ENCODE peak calls at places on chromosome 13, in five cellular contexts. S, B, Y, H and U are unnamed samples. For H3K4me1, the result is how much of the 10 kb centered on the place peaks cover.

GRCh38 chr13:23378009-23378632 is 55.4 kb downstream of the SACS start:
- DNase-seq in S (peak), B (peak), Y (no peak), H (no peak), U (no peak)

GRCh38 chr13:112103971-112104872 is 37.3 kb downstream of the SOX1 start:
- DNase-seq in S (no peak), B (no peak), Y (no peak), H (no peak), U (peak)

GRCh38 chr13:32961724-32962123 is 54.5 kb upstream of the KL start:
- DNase-seq in S (no peak), B (no peak), Y (no peak), H (no peak), U (no peak)

GRCh38 chr13:62119739-62120700 is 704.4 kb upstream of the PCDH20 start:
- DNase-seq in S (peak), B (no peak), Y (no peak), H (no peak), U (no peak)

GRCh38 chr13:29679357-29680050 is 84.0 kb upstream of the SLC7A1 start:
- DNase-seq in S (no peak), B (no peak), Y (peak), H (peak), U (no peak)

GRCh38 chr13:44050450-44051063 is 170.9 kb downstream of the LACC1 start:
- DNase-seq in S (no peak), B (no peak), Y (no peak), H (no peak), U (no peak)

GRCh38 chr13:104869501-104869900 is 1666.0 kb downstream of the EFNB2 start:
- DNase-seq in S (no peak), B (no peak), Y (no peak), H (no peak), U (no peak)

GRCh38 chr13:64556391-64556790 is 2673.7 kb downstream of the PCDH9 start:
- DNase-seq in S (no peak), B (no peak), Y (no peak), H (no peak), U (no peak)

GRCh38 chr13:63691474-63691873 is 2275.8 kb upstream of the PCDH20 start:
- DNase-seq in S (no peak), B (no peak), Y (no peak), H (no peak), U (no peak)

GRCh38 chr13:30178976-30179375 is 128.4 kb downstream of the KATNAL1 start:
- DNase-seq in S (no peak), B (no peak), Y (peak), H (no peak), U (no peak)

GRCh38 chr13:113627136-113627535 is 30.9 kb downstream of the ATP4B start:
- DNase-seq in S (no peak), B (no peak), Y (no peak), H (peak), U (no peak)

GRCh38 chr13:24362435-24362951 is 53.1 kb downstream of the C1QTNF9 start:
- DNase-seq in S (no peak), B (no peak), Y (no peak), H (no peak), U (no peak)

GRCh38 chr13:99686157-99686572 is 184.9 kb downstream of the TM9SF2 start:
- DNase-seq in S (no peak), B (no peak), Y (peak), H (no peak), U (peak)
- H3K4me1 ChIP-seq in S (under half), B (under half), Y (under half), H (under half), U (under half)

DNA sequence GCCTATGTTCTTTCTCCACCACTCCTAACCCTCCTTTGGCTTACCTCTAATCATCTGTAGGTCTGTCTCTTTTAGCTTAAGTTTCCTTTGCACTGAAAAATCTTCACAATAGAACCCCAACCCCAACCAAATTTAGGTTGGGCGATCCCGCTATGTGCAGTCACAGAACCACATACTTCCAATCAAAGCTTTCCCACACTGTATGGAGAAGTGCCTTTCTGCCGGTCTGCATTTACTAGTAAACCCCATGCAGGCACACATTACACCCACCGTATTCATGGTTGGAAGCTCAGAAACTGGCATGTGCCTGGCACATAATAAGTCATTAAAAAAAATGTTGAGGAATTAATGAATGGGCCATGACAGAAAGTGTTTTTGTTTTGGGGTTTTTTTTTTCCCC is 158.4 kb downstream of the KLF12 start:
- DNase-seq in S (no peak), B (no peak), Y (no peak), H (no peak), U (no peak)
- TF ChIP-seq CTCF in S (no peak), B (no peak), Y (no peak), H (no peak), U (no peak)

DNA sequence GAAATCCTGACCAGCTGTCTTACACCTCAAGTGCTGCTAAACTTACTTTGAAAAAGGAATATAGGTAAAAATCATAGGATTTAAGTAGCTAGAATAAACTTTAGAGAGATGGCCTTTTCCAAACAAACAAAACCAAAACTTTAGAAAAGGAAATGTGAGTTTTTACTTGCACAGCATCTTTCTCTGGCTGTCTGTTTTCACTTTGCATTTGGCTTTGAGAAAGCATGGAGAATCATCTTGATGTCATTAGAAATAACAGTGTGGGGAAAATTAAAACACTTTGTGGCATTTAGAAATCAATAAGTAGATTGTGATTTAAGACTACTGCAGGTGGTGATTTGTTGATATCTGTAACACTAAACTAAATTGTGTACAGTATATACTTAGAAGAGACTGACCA is 6.0 kb downstream of the WDFY2 start:
- DNase-seq in S (no peak), B (no peak), Y (no peak), H (no peak), U (no peak)
- H3K4me1 ChIP-seq in S (half or more), B (under half), Y (under half), H (under half), U (under half)

GRCh38 chr13:49996951-49997895 is at the start of gene TRIM13:
- DNase-seq in S (peak), B (peak), Y (peak), H (peak), U (peak)
- TF ChIP-seq CTCF in S (peak), B (peak), Y (peak), H (peak), U (peak)